ENCODE peak calls at places on chromosome 17, in four cellular contexts. Y is ovary, S is body of pancreas, A is fibroblast of lung. X is an unnamed sample.

GRCh38 chr17:75012320-75013076 is at the start of gene MRPL58:
- DNase-seq in A (peak; percentile 87), Y (peak; percentile 79), S (peak; percentile 85), X (peak; percentile 97)

GRCh38 chr17:50330151-50330753 is 15.7 kb upstream of the XYLT2 start:
- DNase-seq in A (no peak), Y (no peak), S (no peak), X (no peak)

GRCh38 chr17:45345554-45346254 is 28.9 kb upstream of the MAP3K14 start:
- DNase-seq in S (no peak), A (peak; percentile 98), Y (peak; percentile 19), X (no peak)

GRCh38 chr17:61411114-61411943 is 11.7 kb downstream of the TBX2 start:
- DNase-seq in S (peak; percentile 51), A (peak; percentile 88), Y (peak; percentile 71), X (no peak)

GRCh38 chr17:79354173-79354820 is 256.6 kb downstream of the RBFOX3 start:
- DNase-seq in Y (no peak), A (no peak), S (no peak), X (no peak)

GRCh38 chr17:37301288-37301687 is 74.5 kb upstream of the C17orf78 start:
- DNase-seq in Y (peak; percentile 13), S (peak; percentile 33), A (peak; percentile 43), X (no peak)

GRCh38 chr17:58387834-58388233 is 29.5 kb downstream of the RNF43 start:
- DNase-seq in A (no peak), Y (no peak), S (no peak), X (no peak)

GRCh38 chr17:63476857-63477470 is at the start of gene ACE:
- DNase-seq in A (no peak), S (peak; percentile 65), Y (no peak), X (peak; percentile 75)

GRCh38 chr17:3558603-3559269 is 1.1 kb upstream of the TRPV3 start:
- DNase-seq in S (peak; percentile 25), Y (no peak), A (peak; percentile 64), X (peak; percentile 66)

GRCh38 chr17:2700491-2701141 is 10.9 kb downstream of the CLUH start:
- DNase-seq in Y (peak; percentile 5), S (no peak), A (no peak), X (no peak)

GRCh38 chr17:21177854-21178600 is 35.9 kb downstream of the TMEM11 start:
- DNase-seq in Y (no peak), A (no peak), S (no peak), X (no peak)

GRCh38 chr17:31398381-31399275 is 7.2 kb downstream of the RAB11FIP4 start:
- DNase-seq in Y (no peak), A (no peak), S (no peak), X (no peak)

GRCh38 chr17:71163813-71164122 is 957.1 kb upstream of the SOX9 start:
- DNase-seq in A (no peak), S (no peak), Y (no peak), X (no peak)

GRCh38 chr17:79125503-79125902 is 50.9 kb downstream of the ENGASE start:
- DNase-seq in S (no peak), A (no peak), Y (no peak), X (no peak)

GRCh38 chr17:15966183-15966878 is 21.4 kb downstream of the ADORA2B start:
- DNase-seq in A (peak; percentile 22), S (peak; percentile 66), Y (no peak), X (peak; percentile 50)

GRCh38 chr17:51270675-51271074 is 10.3 kb downstream of the UTP18 start:
- DNase-seq in Y (no peak), S (no peak), A (no peak), X (no peak)

GRCh38 chr17:78903101-78903779 is at the start of gene CEP295NL:
- DNase-seq in S (peak; percentile 60), Y (no peak), A (peak; percentile 49), X (peak; percentile 79)

GRCh38 chr17:29093090-29093871 is 50.3 kb downstream of the PIPOX start:
- DNase-seq in A (no peak), S (no peak), Y (no peak), X (no peak)

GRCh38 chr17:16013943-16014407 is 14.4 kb downstream of the TTC19 start:
- DNase-seq in A (peak; percentile 93), S (no peak), Y (no peak), X (peak; percentile 82)

GRCh38 chr17:41717408-41718286 is 5.5 kb downstream of the GAST start:
- DNase-seq in S (no peak), A (no peak), Y (no peak), X (no peak)

GRCh38 chr17:32497431-32498205 is 10.8 kb downstream of the CDK5R1 start:
- DNase-seq in Y (no peak), A (peak; percentile 16), S (no peak), X (no peak)

GRCh38 chr17:55722742-55723487 is at the start of gene TMEM100:
- DNase-seq in A (peak; percentile 82), Y (peak; percentile 43), S (no peak), X (peak; percentile 59)

GRCh38 chr17:55444471-55445441 is 23.1 kb upstream of the MMD start:
- DNase-seq in A (peak; percentile 64), Y (no peak), S (no peak), X (no peak)

GRCh38 chr17:38791162-38791561 is 8.2 kb downstream of the PIP4K2B start:
- DNase-seq in S (no peak), A (no peak), Y (no peak), X (no peak)

GRCh38 chr17:42288985-42289862 is 926 bp downstream of the STAT5A start:
- DNase-seq in Y (peak; percentile 53), S (peak; percentile 70), A (no peak), X (no peak)

GRCh38 chr17:3039748-3040147 is 23.7 kb downstream of the OR1D5 start:
- DNase-seq in S (no peak), Y (no peak), A (peak; percentile 61), X (no peak)

GRCh38 chr17:76537288-76537577 is 276 bp downstream of the CYGB start:
- DNase-seq in A (no peak), S (peak; percentile 52), Y (peak; percentile 42), X (no peak)

GRCh38 chr17:21001813-21002221 is 41.0 kb downstream of the USP22 start:
- DNase-seq in Y (no peak), A (peak; percentile 14), S (peak; percentile 31), X (no peak)

GRCh38 chr17:48995871-48996695 is 1.1 kb upstream of the IGF2BP1 start:
- DNase-seq in Y (no peak), A (no peak), S (no peak), X (peak; percentile 89)

GRCh38 chr17:6948562-6948961 is 47.3 kb upstream of the ALOX12 start:
- DNase-seq in A (no peak), S (no peak), Y (no peak), X (no peak)

GRCh38 chr17:44006581-44007345 is 2.3 kb downstream of the NAGS start:
- DNase-seq in S (peak; percentile 100), A (peak; percentile 98), Y (peak; percentile 95), X (peak; percentile 99)
- H3K4me3 ChIP-seq in S (peak overlapping the region; percentile 37), A (peak overlapping the region; percentile 71), Y (peak overlapping the region; percentile 50), X (peak overlapping the region; percentile 72)

GRCh38 chr17:72489273-72489641 is 368.4 kb downstream of the SOX9 start:
- DNase-seq in Y (no peak), A (no peak), S (no peak), X (peak; percentile 61)
- H3K4me1 ChIP-seq in Y (no peaks in the 10 kb centered on the region), A (no peaks in the 10 kb centered on the region), S (peaks cover 24% of the 10 kb centered on the region), X (peaks cover 17% of the 10 kb centered on the region)

GRCh38 chr17:80696964-80697363 is 152.3 kb downstream of the RPTOR start:
- DNase-seq in A (no peak), Y (no peak), S (no peak), X (no peak)
- H3K27me3 ChIP-seq in A (no peaks in the 10 kb centered on the region), Y (no peaks in the 10 kb centered on the region), S (no peaks in the 10 kb centered on the region), X (no peaks in the 10 kb centered on the region)

DNA sequence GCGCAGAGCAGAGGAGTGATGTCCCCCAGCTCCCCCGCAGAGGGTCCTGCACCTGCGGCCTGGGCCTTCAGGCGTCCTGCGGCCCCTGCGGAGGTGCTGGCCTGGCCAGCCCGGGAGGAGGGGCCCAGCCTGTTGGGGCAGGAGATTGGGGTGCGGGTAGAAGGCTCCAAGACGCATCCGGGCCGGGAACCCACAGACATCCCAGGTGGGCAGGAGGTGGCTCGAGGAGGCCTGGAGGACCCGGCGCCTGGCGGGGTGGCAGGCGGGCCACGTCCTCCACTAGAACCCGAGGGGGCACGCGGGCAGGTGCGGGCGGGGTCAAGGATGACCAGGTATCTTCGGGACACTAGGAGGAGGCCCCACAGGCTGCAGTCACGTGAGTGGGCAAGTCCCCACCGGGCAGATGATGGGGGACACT is 647 bp upstream of the SECTM1 start:
- DNase-seq in S (no peak), Y (no peak), A (no peak), X (no peak)
- H3K4me3 ChIP-seq in S (no peak overlapping the region), Y (peak overlapping the region; percentile 59), A (no peak overlapping the region), X (no peak overlapping the region)